ENCODE peak calls at places on chromosomes 3 and 15, in six cellular contexts. T, Y, G, B, I and E are unnamed samples.

GRCh38 chr3:132418916-132419315 is 1.6 kb downstream of the DNAJC13 start:
- DNase-seq in G (no peak), T (no peak), Y (no peak), I (no peak), B (no peak), E (no peak)

GRCh38 chr15:77412972-77413371 is 6.9 kb downstream of the PEAK1 start:
- DNase-seq in I (no peak), Y (no peak), B (no peak), T (no peak), G (no peak), E (no peak)

GRCh38 chr3:84960994-84961393 is 2.2 kb downstream of the CADM2 start:
- DNase-seq in B (no peak), T (no peak), I (no peak), G (no peak), Y (no peak), E (no peak)

GRCh38 chr3:58065700-58066167 is 57.5 kb downstream of the FLNB start:
- DNase-seq in T (no peak), G (no peak), I (no peak), Y (no peak), B (no peak), E (no peak)

GRCh38 chr15:75902129-75902557 is 1.5 kb upstream of the FBXO22 start:
- DNase-seq in I (no peak), G (no peak), T (no peak), B (peak), Y (no peak), E (no peak)

GRCh38 chr15:87720235-87720634 is 536.3 kb downstream of the NTRK3 start:
- DNase-seq in I (no peak), B (no peak), G (no peak), T (no peak), Y (no peak), E (no peak)

GRCh38 chr15:70795311-70795665 is 31.9 kb upstream of the UACA start:
- DNase-seq in G (no peak), Y (no peak), I (no peak), T (no peak), B (no peak), E (no peak)

GRCh38 chr15:93882779-93883178 is 348.6 kb upstream of the MCTP2 start:
- DNase-seq in B (no peak), T (no peak), I (no peak), G (no peak), Y (no peak), E (no peak)

GRCh38 chr15:89670985-89671560 is 8.1 kb downstream of the PLIN1 start:
- DNase-seq in B (no peak), T (no peak), G (no peak), Y (no peak), I (no peak), E (no peak)

GRCh38 chr15:27479232-27480140 is 508.5 kb downstream of the GABRG3 start:
- DNase-seq in Y (no peak), I (no peak), T (no peak), G (no peak), B (no peak), E (no peak)

GRCh38 chr15:70617076-70617910 is 146.1 kb downstream of the UACA start:
- DNase-seq in I (no peak), B (no peak), Y (no peak), T (no peak), G (no peak), E (no peak)

DNA sequence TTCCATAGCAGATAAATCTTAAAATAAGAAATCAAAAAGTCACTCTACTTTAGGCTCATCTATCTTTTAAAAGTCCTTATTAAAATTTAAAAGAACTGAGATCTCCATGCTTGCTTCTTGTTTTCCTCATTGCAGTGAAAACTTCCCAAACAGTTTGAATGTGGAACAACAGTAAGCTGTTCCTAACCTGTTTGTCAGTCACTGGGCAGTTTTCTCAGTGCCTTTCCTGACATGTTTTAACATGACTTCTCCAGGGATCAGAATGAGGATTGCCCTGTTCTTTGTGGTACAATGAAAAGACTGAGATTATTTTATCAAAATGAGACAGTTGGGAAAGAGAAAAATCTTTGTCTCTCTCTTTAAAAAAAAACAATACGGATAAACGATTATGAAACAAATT is 774 bp downstream of the GPR87 start:
- DNase-seq in B (no peak), I (no peak), Y (no peak), T (no peak), G (no peak), E (no peak)
- TF ChIP-seq POLR2AphosphoS5 in B (no peak), I (no peak), Y (no peak), T (no peak), G (no peak), E (no peak)

GRCh38 chr3:160684368-160684740 is 7.4 kb downstream of the ARL14 start:
- DNase-seq in G (no peak), Y (no peak), I (no peak), T (no peak), B (no peak), E (no peak)

GRCh38 chr3:160685144-160685766 is 8.3 kb downstream of the ARL14 start:
- DNase-seq in G (no peak), I (no peak), Y (no peak), B (no peak), T (no peak), E (no peak)

GRCh38 chr3:160691962-160692361 is 15.0 kb downstream of the ARL14 start:
- DNase-seq in I (no peak), G (no peak), B (no peak), T (no peak), Y (no peak), E (no peak)

GRCh38 chr3:160691151-160691550 is 14.2 kb downstream of the ARL14 start:
- DNase-seq in G (no peak), B (no peak), I (no peak), T (no peak), Y (no peak), E (no peak)

GRCh38 chr3:160686955-160687535 is 10.1 kb downstream of the ARL14 start:
- DNase-seq in I (no peak), T (no peak), G (no peak), B (peak), Y (no peak), E (no peak)
- TF ChIP-seq CTCF in I (no peak), T (no peak), G (peak), B (peak), Y (peak), E (peak)

GRCh38 chr15:74202461-74203401 is at the start of gene STRA6:
- DNase-seq in G (no peak), I (no peak), Y (no peak), T (no peak), B (peak), E (no peak)
- H3K4me3 ChIP-seq in G (no peak), I (no peak), Y (no peak), T (no peak), B (peak), E (no peak)

GRCh38 chr15:45027220-45027619 is 4.2 kb downstream of the SORD start:
- DNase-seq in Y (no peak), I (no peak), T (no peak), B (no peak), G (no peak), E (no peak)

GRCh38 chr15:45026646-45027045 is 3.7 kb downstream of the SORD start:
- DNase-seq in B (no peak), T (peak), Y (no peak), G (no peak), I (no peak), E (no peak)

GRCh38 chr15:45023659-45024320 is 795 bp downstream of the SORD start:
- DNase-seq in B (peak), I (no peak), G (no peak), Y (no peak), T (no peak), E (no peak)

GRCh38 chr15:45021331-45021730 is 1.7 kb upstream of the SORD start:
- DNase-seq in Y (no peak), G (no peak), I (no peak), B (no peak), T (peak), E (no peak)

GRCh38 chr15:45022871-45023658 is at the start of gene SORD:
- DNase-seq in G (peak), Y (no peak), T (peak), B (peak), I (peak), E (peak)
- TF ChIP-seq POLR2AphosphoS5 in G (peak), Y (no peak), T (peak), B (peak), I (peak), E (peak)

GRCh38 chr15:100671858-100672543 is 69.6 kb downstream of the ASB7 start:
- DNase-seq in B (peak), T (no peak), I (no peak), G (no peak), Y (no peak), E (no peak)
- TF ChIP-seq CTCF in B (peak), T (peak), I (peak), G (peak), Y (peak), E (peak)